ENCODE peak calls at places on chromosome 7, in eight cellular contexts. O is sigmoid colon, L is heart right ventricle, F is dorsolateral prefrontal cortex, S is heart left ventricle, X is breast epithelium, P is hepatocyte, G is astrocyte. A is an unnamed sample.

GRCh38 chr7:42237891-42238531 is 1.0 kb upstream of the GLI3 start:
- DNase-seq in O (peak), L (peak), F (no peak), S (peak), X (peak), P (peak), G (peak), A (peak)

GRCh38 chr7:149873968-149874643 is at the start of gene ATP6V0E2:
- DNase-seq in O (no peak), L (no peak), F (no peak), S (no peak), X (no peak), P (no peak), G (no peak), A (no peak)

GRCh38 chr7:21500117-21500516 is 42.7 kb upstream of the DNAH11 start:
- DNase-seq in O (no peak), L (no peak), F (no peak), S (no peak), X (no peak), P (no peak), G (no peak), A (no peak)

GRCh38 chr7:24882989-24883631 is 96.9 kb downstream of the OSBPL3 start:
- DNase-seq in O (peak), L (peak), F (peak), S (peak), X (no peak), P (no peak), G (peak), A (peak)

GRCh38 chr7:1713502-1714484 is 43.7 kb downstream of the ELFN1 start:
- DNase-seq in O (no peak), L (peak), F (no peak), S (peak), X (no peak), P (peak), G (no peak), A (no peak)

GRCh38 chr7:81449105-81449504 is 320.7 kb downstream of the HGF start:
- DNase-seq in O (no peak), L (no peak), F (no peak), S (no peak), X (no peak), P (no peak), G (no peak), A (no peak)

GRCh38 chr7:17434841-17435692 is 136.6 kb downstream of the AHR start:
- DNase-seq in O (no peak), L (no peak), F (no peak), S (no peak), X (no peak), P (no peak), G (no peak), A (no peak)

GRCh38 chr7:39461263-39461662 is 104.9 kb upstream of the YAE1 start:
- DNase-seq in O (no peak), L (no peak), F (no peak), S (no peak), X (no peak), P (no peak), G (no peak), A (no peak)

GRCh38 chr7:130973637-130974036 is 239.6 kb upstream of the KLF14 start:
- DNase-seq in O (no peak), L (no peak), F (no peak), S (no peak), X (no peak), P (no peak), G (no peak), A (no peak)

GRCh38 chr7:142024547-142024946 is 28.9 kb downstream of the MGAM start:
- DNase-seq in O (no peak), L (no peak), F (no peak), S (no peak), X (no peak), P (no peak), G (peak), A (peak)

DNA sequence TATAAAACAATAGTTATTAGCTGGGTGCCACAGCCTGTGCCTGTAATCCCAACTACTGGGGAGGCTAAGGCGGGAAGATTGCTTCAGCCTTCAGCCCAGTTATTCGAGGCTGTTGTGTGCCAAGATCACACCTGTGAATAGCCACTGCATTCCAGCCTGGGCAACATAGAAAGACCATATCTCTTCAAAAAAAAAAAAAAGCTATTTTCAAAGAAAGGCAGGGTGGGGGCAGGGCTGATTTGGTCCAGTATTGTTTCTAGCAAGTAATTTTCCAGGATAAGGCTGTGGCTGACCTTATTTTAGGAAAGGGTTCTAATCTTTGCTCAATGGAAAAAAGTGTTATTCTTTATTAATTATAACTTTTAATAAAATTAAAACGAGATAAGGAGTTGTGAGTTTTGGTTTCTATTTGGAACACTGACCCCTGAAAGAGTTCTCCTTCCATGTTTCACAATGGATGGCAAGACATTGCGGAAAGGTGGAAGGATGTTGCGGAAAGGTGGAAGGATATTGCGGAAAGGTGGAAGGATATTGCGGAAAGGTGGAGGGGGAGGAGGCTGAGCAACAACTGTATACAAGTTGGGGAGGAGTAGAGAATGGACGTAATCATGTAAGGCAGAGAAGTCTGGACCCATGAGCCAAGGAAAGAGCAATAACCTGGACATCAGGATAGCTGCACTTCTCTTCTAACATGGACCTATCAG is 1.5 kb upstream of the C1GALT1 start:
- DNase-seq in O (no peak), L (no peak), F (no peak), S (no peak), X (no peak), P (no peak), G (no peak), A (no peak)
- H3K27ac ChIP-seq in O (peak), L (no peak), F (peak), S (no peak), X (peak), P (peak), G (no peak), A (no peak)

GRCh38 chr7:44847920-44848634 is at the start of gene H2AZ2:
- DNase-seq in O (peak), L (peak), F (peak), S (peak), X (peak), P (peak), G (peak), A (peak)
- TF ChIP-seq CTCF in O (no peak), L (peak), F (peak), S (peak), X (no peak), P (no peak), G (no peak), A (peak)

GRCh38 chr7:135966341-135967043 is 10.7 kb downstream of the MTPN start:
- DNase-seq in O (no peak), L (no peak), F (no peak), S (no peak), X (no peak), P (no peak), G (no peak), A (no peak)

GRCh38 chr7:135964791-135965190 is 12.4 kb downstream of the MTPN start:
- DNase-seq in O (no peak), L (no peak), F (no peak), S (no peak), X (no peak), P (no peak), G (no peak), A (no peak)

GRCh38 chr7:135965602-135966001 is 11.6 kb downstream of the MTPN start:
- DNase-seq in O (no peak), L (no peak), F (no peak), S (no peak), X (no peak), P (no peak), G (no peak), A (no peak)

GRCh38 chr7:135962802-135963201 is 14.4 kb downstream of the MTPN start:
- DNase-seq in O (no peak), L (no peak), F (no peak), S (no peak), X (no peak), P (no peak), G (no peak), A (no peak)

GRCh38 chr7:135964254-135964653 is 12.9 kb downstream of the MTPN start:
- DNase-seq in O (no peak), L (no peak), F (no peak), S (no peak), X (no peak), P (no peak), G (peak), A (no peak)
- H3K27ac ChIP-seq in O (no peak), L (no peak), F (peak), S (no peak), X (no peak), P (no peak), G (no peak), A (no peak)

DNA sequence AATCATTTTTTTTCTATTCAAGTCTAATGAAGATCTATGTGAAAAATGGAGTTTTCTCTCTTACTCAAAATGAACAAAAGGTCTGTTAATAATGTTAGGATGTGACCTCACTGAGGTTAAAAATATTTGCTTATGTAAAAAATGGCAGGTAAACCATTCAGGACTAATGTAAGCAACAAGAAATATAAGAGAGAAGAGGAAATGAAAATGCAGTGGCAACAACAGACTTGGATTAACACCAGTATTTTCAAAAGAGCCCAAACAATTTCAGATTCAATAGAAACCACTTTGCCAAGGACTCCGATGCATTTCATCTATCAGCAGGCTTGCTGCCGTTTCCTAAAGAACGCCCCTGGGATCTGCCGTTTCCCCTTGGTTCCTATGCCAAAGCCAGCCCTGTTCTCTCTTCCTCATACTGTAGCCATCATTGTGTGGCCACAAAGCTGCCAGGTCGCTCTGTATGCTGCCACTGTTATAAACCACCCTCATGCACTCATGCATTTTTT is 66.4 kb downstream of the MTURN start:
- DNase-seq in O (no peak), L (no peak), F (peak), S (no peak), X (peak), P (no peak), G (no peak), A (no peak)
- TF ChIP-seq CTCF in O (no peak), L (no peak), F (no peak), S (no peak), X (no peak), P (no peak), G (no peak), A (no peak)

GRCh38 chr7:132407764-132408163 is 168.5 kb downstream of the PLXNA4 start:
- DNase-seq in O (no peak), L (no peak), F (no peak), S (no peak), X (no peak), P (no peak), G (no peak), A (no peak)
- H3K27ac ChIP-seq in O (no peak), L (no peak), F (no peak), S (no peak), X (no peak), P (no peak), G (no peak), A (no peak)

GRCh38 chr7:110007316-110007910 is 1083.5 kb upstream of the LRRN3 start:
- DNase-seq in O (no peak), L (no peak), F (no peak), S (no peak), X (no peak), P (no peak), G (no peak), A (no peak)
- TF ChIP-seq CTCF in O (no peak), L (no peak), F (no peak), S (no peak), X (no peak), P (no peak), G (no peak), A (no peak)

DNA sequence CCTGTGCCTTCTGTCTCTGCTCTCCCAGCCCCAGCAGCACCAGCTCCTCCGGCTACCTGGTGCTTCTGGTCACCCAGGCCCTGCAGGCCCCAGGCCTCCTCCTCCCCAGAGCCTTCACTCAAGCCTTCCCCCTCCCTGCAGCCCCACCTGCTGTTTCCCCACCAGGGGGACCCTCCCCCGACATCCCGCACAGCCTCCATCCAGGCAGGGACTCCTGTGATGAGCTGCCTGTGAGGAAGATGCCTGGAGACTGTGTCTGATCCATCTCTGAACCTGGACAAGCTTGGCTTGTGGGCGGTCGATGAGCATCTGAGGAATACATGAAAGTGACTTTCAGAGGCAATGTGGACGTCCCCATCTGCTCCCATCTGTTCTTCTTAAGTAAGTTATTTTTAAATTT is 45.0 kb downstream of the RAMP3 start:
- DNase-seq in O (no peak), L (no peak), F (peak), S (peak), X (no peak), P (no peak), G (no peak), A (no peak)
- H3K27ac ChIP-seq in O (no peak), L (no peak), F (peak), S (no peak), X (no peak), P (no peak), G (no peak), A (no peak)

GRCh38 chr7:51789494-51789893 is 472.9 kb upstream of the COBL start:
- DNase-seq in O (no peak), L (no peak), F (no peak), S (no peak), X (no peak), P (peak), G (no peak), A (no peak)
- TF ChIP-seq CTCF in O (no peak), L (no peak), F (no peak), S (no peak), X (no peak), P (peak), G (no peak), A (no peak)